ENCODE peak calls at places on chromosomes 13 and 19, in ten cellular contexts. S is stimulated activated CD8-positive, alpha-beta memory T cell treated with anti-CD3 and anti-CD28 coated beads, Interleukin-7, amount 100 ng/mL, for 24 hours; O is HS-5; U is fibroblast of the aortic adventitia; T is CD8-positive, alpha-beta T cell; J is activated T-helper 1 cell treated with anti-CD3 and anti-CD28 coated beads, Interleukin-2, amount 50 U/mL, for 16 hours; B is glutamatergic neuron; W is neural progenitor cell; Y is H9; A is nephron progenitor cell. Q is an unnamed sample.

GRCh38 chr19:41426952-41427646 is at the start of gene B3GNT8:
- DNase-seq in S (no peak), O (no peak), U (peak), T (peak), J (no peak), B (peak), W (peak), Y (peak), A (peak), Q (peak)

GRCh38 chr19:1133471-1133929 is 29.7 kb downstream of the GPX4 start:
- DNase-seq in S (peak), O (no peak), U (no peak), T (peak), J (peak), B (no peak), W (no peak), Y (peak), A (no peak), Q (peak)

GRCh38 chr19:3006075-3006767 is 22.9 kb downstream of the TLE2 start:
- DNase-seq in S (no peak), O (no peak), U (no peak), T (no peak), J (no peak), B (no peak), W (no peak), Y (peak), A (no peak), Q (no peak)

GRCh38 chr19:49589391-49589790 is 1.6 kb upstream of the PRR12 start:
- DNase-seq in S (no peak), O (no peak), U (no peak), T (no peak), J (no peak), B (no peak), W (no peak), Y (no peak), A (no peak), Q (no peak)

GRCh38 chr19:47762615-47763308 is 15.7 kb upstream of the SELENOW start:
- DNase-seq in S (no peak), O (no peak), U (no peak), T (no peak), J (no peak), B (no peak), W (no peak), Y (no peak), A (no peak), Q (no peak)

GRCh38 chr13:21657538-21657937 is 13.3 kb upstream of the FGF9 start:
- DNase-seq in S (no peak), O (no peak), U (peak), T (no peak), J (no peak), B (no peak), W (no peak), Y (no peak), A (no peak), Q (no peak)

GRCh38 chr19:43331435-43332010 is 22.0 kb upstream of the CD177 start:
- DNase-seq in S (no peak), O (no peak), U (no peak), T (no peak), J (no peak), B (no peak), W (no peak), Y (no peak), A (no peak), Q (no peak)

GRCh38 chr13:70994204-70994603 is 872.8 kb downstream of the DACH1 start:
- DNase-seq in S (no peak), O (no peak), U (no peak), T (no peak), J (no peak), B (no peak), W (no peak), Y (no peak), A (no peak), Q (no peak)

GRCh38 chr19:13844130-13844631 is 32.8 kb upstream of the NANOS3 start:
- DNase-seq in S (no peak), O (no peak), U (no peak), T (no peak), J (no peak), B (no peak), W (no peak), Y (no peak), A (no peak), Q (no peak)

GRCh38 chr13:33112745-33113144 is 96.5 kb downstream of the KL start:
- DNase-seq in S (no peak), O (no peak), U (peak), T (no peak), J (no peak), B (no peak), W (no peak), Y (no peak), A (no peak), Q (no peak)

GRCh38 chr13:75788494-75788991 is 152.4 kb downstream of the LMO7 start:
- DNase-seq in S (no peak), O (peak), U (peak), T (no peak), J (no peak), B (no peak), W (no peak), Y (no peak), A (no peak), Q (no peak)

GRCh38 chr13:39957868-39958676 is 302.6 kb downstream of the COG6 start:
- DNase-seq in S (no peak), O (no peak), U (no peak), T (no peak), J (no peak), B (no peak), W (no peak), Y (no peak), A (no peak), Q (no peak)

GRCh38 chr13:86741762-86742285 is 929.3 kb upstream of the SLITRK5 start:
- DNase-seq in S (no peak), O (no peak), U (no peak), T (no peak), J (no peak), B (no peak), W (no peak), Y (no peak), A (no peak), Q (no peak)

GRCh38 chr13:50080158-50080855 is 65.1 kb downstream of the KCNRG start:
- DNase-seq in S (no peak), O (no peak), U (peak), T (peak), J (no peak), B (peak), W (peak), Y (no peak), A (peak), Q (no peak)

GRCh38 chr19:54921082-54921481 is 15.1 kb downstream of the NCR1 start:
- DNase-seq in S (no peak), O (no peak), U (no peak), T (no peak), J (no peak), B (no peak), W (no peak), Y (no peak), A (no peak), Q (no peak)

GRCh38 chr19:17109962-17110598 is 34.5 kb downstream of the MYO9B start:
- DNase-seq in S (no peak), O (no peak), U (no peak), T (no peak), J (no peak), B (no peak), W (no peak), Y (no peak), A (no peak), Q (no peak)